ENCODE peak calls at places on chromosomes 13 and 19, in seven cellular contexts. O, L, M, B, V, R and T are unnamed samples.

GRCh38 chr13:49444517-49445395 is 682 bp downstream of the SETDB2 start:
- DNase-seq in M (peak), L (peak), B (peak), O (peak), V (peak), R (peak), T (peak)

GRCh38 chr19:34589730-34590129 is 87.2 kb downstream of the SCGB2B2 start:
- DNase-seq in B (no peak), M (no peak), R (no peak), L (no peak), O (no peak), V (no peak), T (no peak)

GRCh38 chr13:39210961-39211534 is 172.8 kb downstream of the NHLRC3 start:
- DNase-seq in M (no peak), O (no peak), B (no peak), L (no peak), R (no peak), V (no peak), T (no peak)

GRCh38 chr13:39870197-39870746 is 214.8 kb downstream of the COG6 start:
- DNase-seq in V (no peak), O (no peak), M (no peak), L (no peak), R (no peak), B (no peak), T (no peak)

GRCh38 chr13:98549728-98550317 is 27.1 kb downstream of the STK24 start:
- DNase-seq in B (no peak), O (no peak), M (no peak), L (no peak), R (no peak), V (no peak), T (no peak)

GRCh38 chr19:17831419-17831888 is 10.1 kb upstream of the INSL3 start:
- DNase-seq in V (no peak), R (no peak), O (no peak), B (no peak), L (no peak), M (peak), T (no peak)

GRCh38 chr19:32748497-32748896 is 28.9 kb downstream of the TDRD12 start:
- DNase-seq in R (peak), B (no peak), M (peak), O (no peak), V (peak), L (no peak), T (no peak)

GRCh38 chr13:31227063-31227462 is 27.3 kb downstream of the B3GLCT start:
- DNase-seq in B (no peak), R (no peak), V (no peak), O (no peak), M (no peak), L (no peak), T (no peak)

GRCh38 chr19:17333611-17334413 is 843 bp downstream of the ANO8 start:
- DNase-seq in M (peak), V (peak), L (peak), B (peak), O (peak), R (peak), T (peak)

GRCh38 chr13:57932071-57932470 is 300.5 kb downstream of the PCDH17 start:
- DNase-seq in M (no peak), O (no peak), V (no peak), R (no peak), L (no peak), B (no peak), T (no peak)

GRCh38 chr13:101917833-101918755 is 465.6 kb downstream of the ITGBL1 start:
- DNase-seq in R (no peak), L (no peak), M (peak), V (no peak), O (no peak), B (no peak), T (no peak)